ENCODE peak calls at places on chromosomes 12 and 14, in five cellular contexts. D is Caco-2, A is transverse colon, Z is HepG2, P is neuronal stem cell. R is an unnamed sample. For H3K9me3, the result is how much of the 10 kb centered on the place peaks cover.

GRCh38 chr14:53742226-53742607 is 214.4 kb downstream of the BMP4 start:
- DNase-seq in D (no peak), A (no peak), Z (no peak), P (peak), R (no peak)

GRCh38 chr14:85934123-85934885 is 404.4 kb downstream of the FLRT2 start:
- DNase-seq in D (no peak), A (peak), Z (peak), P (no peak), R (no peak)

GRCh38 chr12:128012110-128012509 is 254.9 kb upstream of the TMEM132C start:
- DNase-seq in D (no peak), A (peak), Z (no peak), P (no peak), R (no peak)

GRCh38 chr12:16604853-16605252 is 1.1 kb downstream of the LMO3 start:
- DNase-seq in D (no peak), A (no peak), Z (no peak), P (no peak), R (no peak)

GRCh38 chr12:50647031-50647430 is 116.9 kb upstream of the ATF1 start:
- DNase-seq in D (no peak), A (no peak), Z (no peak), P (no peak), R (no peak)

GRCh38 chr12:110705309-110705708 is 16.4 kb upstream of the HVCN1 start:
- DNase-seq in D (no peak), A (no peak), Z (no peak), P (no peak), R (no peak)

GRCh38 chr14:90540437-90540836 is 143.6 kb downstream of the CALM1 start:
- DNase-seq in D (no peak), A (no peak), Z (no peak), P (no peak), R (no peak)

GRCh38 chr12:79934309-79935020 is 432 bp downstream of the PPP1R12A start:
- DNase-seq in D (no peak), A (no peak), Z (peak), P (no peak), R (peak)

GRCh38 chr12:6183689-6184441 is 16.3 kb upstream of the CD9 start:
- DNase-seq in D (no peak), A (peak), Z (peak), P (no peak), R (no peak)

GRCh38 chr14:106586098-106586704 is 1059.8 kb downstream of the TMEM121 start:
- DNase-seq in D (peak), A (peak), Z (peak), P (no peak), R (no peak)

GRCh38 chr12:96015672-96016071 is 19.5 kb upstream of the HAL start:
- DNase-seq in D (peak), A (no peak), Z (no peak), P (no peak), R (no peak)

DNA sequence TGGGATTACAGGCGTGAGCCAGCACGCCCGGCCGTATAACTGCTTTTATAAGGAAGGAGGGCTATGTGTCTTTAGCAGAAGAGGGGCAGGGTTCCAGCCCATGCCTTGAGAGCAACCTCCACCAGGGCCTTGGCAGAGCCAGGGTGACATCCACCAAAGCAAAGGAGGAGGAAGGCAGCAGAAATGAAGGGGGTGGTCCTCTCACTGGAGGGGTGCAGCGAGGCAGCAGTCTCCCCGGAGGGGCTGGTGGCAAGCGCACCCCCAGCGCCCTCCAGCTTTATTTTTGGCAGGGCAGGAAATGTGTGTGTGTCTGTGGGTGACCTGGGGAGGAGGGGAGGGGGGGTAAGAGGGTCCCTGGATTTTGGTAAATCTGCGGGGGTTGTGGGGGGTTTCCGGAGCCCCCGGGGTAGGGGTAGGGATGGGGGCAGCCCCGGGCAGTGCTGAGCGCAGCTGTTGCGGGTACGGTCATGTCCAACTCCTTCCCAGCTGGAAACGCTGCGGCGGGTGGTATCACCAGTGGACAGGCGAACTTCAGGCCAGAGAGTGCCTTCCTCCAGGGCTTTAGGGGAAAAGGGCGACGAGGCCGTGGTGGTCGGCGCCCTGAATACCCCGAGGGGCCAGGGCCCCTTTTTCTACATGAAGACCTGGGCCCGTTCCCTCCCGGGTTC is 55.0 kb downstream of the FOS start:
- DNase-seq in D (no peak), A (no peak), Z (no peak), P (no peak), R (no peak)
- H3K9me3 ChIP-seq in D (under half), A (under half), Z (under half), P (under half), R (under half)

GRCh38 chr12:31850268-31850667 is 108.9 kb upstream of the RESF1 start:
- DNase-seq in D (no peak), A (no peak), Z (no peak), P (peak), R (no peak)
- H3K9me3 ChIP-seq in D (half or more), A (under half), Z (under half), P (under half), R (under half)

GRCh38 chr12:34342048-34342447 is 319.8 kb downstream of the ALG10 start:
- DNase-seq in D (no peak), A (no peak), Z (no peak), P (no peak), R (no peak)

GRCh38 chr12:34345801-34346200 is 323.5 kb downstream of the ALG10 start:
- DNase-seq in D (peak), A (no peak), Z (no peak), P (no peak), R (no peak)

GRCh38 chr12:34344851-34345522 is 322.7 kb downstream of the ALG10 start:
- DNase-seq in D (no peak), A (no peak), Z (no peak), P (no peak), R (no peak)

GRCh38 chr12:34343345-34343744 is 321.0 kb downstream of the ALG10 start:
- DNase-seq in D (no peak), A (no peak), Z (no peak), P (no peak), R (no peak)

DNA sequence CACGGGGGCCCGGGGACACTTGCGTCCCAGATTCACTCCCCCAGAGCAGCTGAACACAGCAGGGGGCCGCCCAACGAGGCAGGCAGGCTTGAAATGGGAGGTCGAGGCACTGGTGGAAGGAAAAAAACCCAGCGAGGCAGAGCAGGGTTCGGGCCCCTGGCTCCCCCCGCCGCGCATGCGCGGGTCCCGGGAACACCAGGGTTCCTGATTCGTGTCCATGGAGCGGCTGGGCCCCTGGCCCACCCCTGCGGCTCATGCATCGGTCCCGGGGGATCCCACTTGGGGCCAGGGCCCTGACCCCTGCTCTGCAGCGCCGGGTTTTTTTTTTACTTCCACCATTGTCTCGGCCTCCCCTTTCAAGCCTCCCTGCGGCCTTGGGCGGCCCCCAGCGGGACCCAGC is 321.5 kb downstream of the ALG10 start:
- DNase-seq in D (no peak), A (no peak), Z (no peak), P (no peak), R (no peak)
- H3K9me3 ChIP-seq in D (under half), A (under half), Z (under half), P (under half), R (under half)

DNA sequence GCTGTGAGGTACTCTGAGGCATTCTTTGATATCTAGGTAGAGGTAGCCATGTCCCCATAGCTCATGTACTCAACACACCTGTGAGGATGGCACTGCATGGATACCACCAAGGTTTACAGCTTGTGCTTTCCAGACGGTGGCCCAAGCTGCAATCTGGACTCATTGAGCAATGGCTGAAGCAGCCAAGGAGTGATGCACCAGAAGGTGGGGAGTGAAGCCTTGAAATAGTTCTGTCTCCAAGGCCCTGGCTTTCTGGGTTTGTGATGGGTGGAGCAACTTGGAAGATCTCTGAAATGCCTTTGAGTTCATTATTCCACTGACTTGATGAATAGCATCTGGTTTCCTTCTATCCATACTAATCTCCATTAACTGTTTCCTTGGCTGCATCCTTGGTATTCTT is 290.0 kb upstream of the NOVA1 start:
- DNase-seq in D (no peak), A (no peak), Z (no peak), P (no peak), R (no peak)
- H3K9me3 ChIP-seq in D (under half), A (under half), Z (half or more), P (under half), R (under half)

DNA sequence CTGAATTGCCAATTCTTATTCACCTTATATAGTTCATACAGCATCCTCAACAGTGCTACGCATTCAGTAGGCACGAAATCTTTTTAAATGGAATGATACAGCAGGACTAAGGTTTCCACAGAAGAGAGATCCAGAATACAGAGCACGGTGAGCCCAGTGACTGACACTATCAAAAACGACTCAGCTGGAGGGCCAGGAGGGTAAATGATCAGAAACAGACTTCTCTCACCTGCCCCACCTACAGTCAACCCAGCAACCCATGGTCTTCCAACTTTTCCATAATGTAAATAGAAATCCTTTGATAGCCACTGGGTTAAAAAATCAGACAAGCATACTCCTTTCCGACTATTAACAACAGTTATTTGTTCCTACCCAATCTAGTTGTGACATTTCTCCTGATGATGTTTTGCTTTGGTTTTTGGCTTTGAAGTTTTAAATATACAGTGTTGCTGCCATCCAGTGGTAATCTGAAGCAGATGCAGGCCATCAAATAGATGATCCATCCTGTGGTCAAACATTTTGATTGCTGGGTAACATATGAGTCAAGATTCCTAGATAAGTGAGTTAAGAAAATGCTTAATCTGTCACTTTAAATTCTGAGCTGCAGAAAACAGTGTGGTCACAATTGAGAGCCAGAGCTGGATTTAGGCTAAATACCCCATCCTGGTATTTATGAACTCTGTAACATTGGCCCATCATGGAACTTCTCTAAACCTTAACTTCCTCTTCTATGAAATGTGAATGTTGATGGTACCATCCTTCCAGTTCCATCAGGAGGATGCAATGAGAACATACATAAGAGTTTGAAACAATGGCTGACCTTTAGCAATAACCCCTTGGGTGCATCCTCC is 42.0 kb downstream of the GPHB5 start:
- DNase-seq in D (no peak), A (no peak), Z (peak), P (peak), R (peak)
- H3K9me3 ChIP-seq in D (under half), A (under half), Z (under half), P (under half), R (under half)

GRCh38 chr14:104157303-104157928 is 19.0 kb downstream of the KIF26A start:
- DNase-seq in D (no peak), A (no peak), Z (peak), P (no peak), R (no peak)
- H3K9me3 ChIP-seq in D (under half), A (under half), Z (under half), P (under half), R (under half)

DNA sequence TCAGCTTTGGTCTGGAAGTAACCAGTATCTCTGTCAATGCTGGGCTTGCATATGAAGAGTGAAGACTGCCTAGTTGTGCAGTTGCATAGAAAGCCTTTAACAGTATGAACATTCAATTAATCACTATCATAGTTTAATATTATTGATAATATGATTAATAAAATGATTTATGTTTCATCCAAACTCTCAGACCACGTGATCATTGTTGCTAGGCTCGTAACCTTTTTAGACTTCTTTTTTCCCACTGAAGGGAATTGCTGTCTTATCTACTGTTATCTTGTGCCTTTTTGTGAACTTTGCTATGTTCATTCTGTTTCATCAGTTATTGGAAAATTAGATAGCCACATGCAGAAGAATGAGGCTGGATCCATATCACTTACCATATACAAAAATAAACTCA is 536.4 kb upstream of the NOVA1 start:
- DNase-seq in D (no peak), A (no peak), Z (no peak), P (no peak), R (no peak)
- H3K9me3 ChIP-seq in D (under half), A (under half), Z (half or more), P (under half), R (under half)

DNA sequence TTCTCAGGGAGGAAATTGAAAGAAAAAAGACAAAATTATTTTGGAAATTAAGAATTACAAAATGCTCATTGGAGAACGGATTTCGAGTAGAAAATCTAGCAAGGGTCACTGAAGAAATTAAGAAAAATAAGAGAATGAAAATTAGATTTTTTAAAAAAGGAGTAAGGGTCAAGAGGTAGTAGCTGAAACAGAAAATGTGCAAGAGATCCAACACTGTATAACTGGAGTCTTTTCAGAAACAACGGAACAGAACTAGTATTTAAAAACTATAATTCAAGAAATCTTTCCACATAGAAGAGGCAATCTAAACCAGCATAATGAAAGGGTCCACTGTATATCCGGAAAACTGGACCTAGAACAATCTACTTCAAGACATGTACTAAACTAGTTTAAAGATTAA is 28.2 kb downstream of the ATP2B1 start:
- DNase-seq in D (no peak), A (no peak), Z (no peak), P (no peak), R (no peak)
- H3K9me3 ChIP-seq in D (under half), A (under half), Z (under half), P (under half), R (under half)

GRCh38 chr12:57641699-57642442 is 8.9 kb upstream of the B4GALNT1 start:
- DNase-seq in D (no peak), A (no peak), Z (no peak), P (no peak), R (no peak)
- H3K9me3 ChIP-seq in D (under half), A (under half), Z (under half), P (under half), R (under half)

GRCh38 chr12:10082057-10082874 is 16.5 kb downstream of the CLEC1A start:
- DNase-seq in D (no peak), A (no peak), Z (no peak), P (no peak), R (no peak)
- H3K9me3 ChIP-seq in D (under half), A (under half), Z (under half), P (under half), R (under half)

R was measured in hepatocyte.